ENCODE peak calls at places on chromosomes 5 and 9, in five cellular contexts. N, E, B, I and W are unnamed samples.

GRCh38 chr5:33091571-33092363 is 349.0 kb upstream of the TARS1 start:
- DNase-seq in E (no peak), I (no peak), B (no peak), N (no peak), W (no peak)

GRCh38 chr5:179270581-179271300 is 74.5 kb downstream of the ADAMTS2 start:
- DNase-seq in N (no peak), I (no peak), E (no peak), B (no peak), W (no peak)

GRCh38 chr5:13731229-13731628 is 213.3 kb downstream of the DNAH5 start:
- DNase-seq in I (no peak), N (no peak), B (no peak), E (no peak), W (no peak)

GRCh38 chr5:174204914-174205313 is 159.4 kb downstream of the NSG2 start:
- DNase-seq in I (peak; percentile 64), N (no peak), E (no peak), B (no peak), W (no peak)

GRCh38 chr5:6759401-6759800 is 46.2 kb downstream of the TENT4A start:
- DNase-seq in E (no peak), I (no peak), N (no peak), B (peak; percentile 66), W (no peak)

GRCh38 chr5:83576341-83576740 is 104.8 kb downstream of the VCAN start:
- DNase-seq in E (no peak), B (no peak), N (peak; percentile 39), I (no peak), W (no peak)

GRCh38 chr5:159786901-159787691 is 129.2 kb upstream of the ADRA1B start:
- DNase-seq in N (no peak), B (no peak), I (no peak), E (no peak), W (no peak)

GRCh38 chr5:148815578-148815977 is 10.8 kb upstream of the ADRB2 start:
- DNase-seq in E (no peak), I (no peak), N (no peak), B (no peak), W (no peak)

GRCh38 chr9:138115506-138115905 is 237.9 kb downstream of the CACNA1B start:
- DNase-seq in I (no peak), E (no peak), B (no peak), N (no peak), W (no peak)

GRCh38 chr5:123571927-123572326 is 60.0 kb downstream of the CSNK1G3 start:
- DNase-seq in N (no peak), I (no peak), B (no peak), E (no peak), W (no peak)

GRCh38 chr5:154646841-154647759 is 108.1 kb upstream of the LARP1 start:
- DNase-seq in I (peak; percentile 73), E (no peak), N (peak; percentile 19), B (peak; percentile 83), W (no peak)

GRCh38 chr5:159324097-159324760 is 6.1 kb downstream of the IL12B start:
- DNase-seq in N (no peak), I (no peak), E (no peak), B (no peak), W (no peak)

GRCh38 chr9:136119259-136120118 is 814 bp upstream of the TMEM250 start:
- DNase-seq in N (peak; percentile 52), I (no peak), B (peak; percentile 82), E (no peak), W (no peak)

GRCh38 chr5:132233811-132234683 is 6.4 kb upstream of the P4HA2 start:
- DNase-seq in E (no peak), N (no peak), I (no peak), B (no peak), W (no peak)

GRCh38 chr5:132756542-132756941 is 9.3 kb downstream of the CCNI2 start:
- DNase-seq in I (peak; percentile 32), E (no peak), N (no peak), B (no peak), W (no peak)

GRCh38 chr9:37034320-37034937 is 361 bp upstream of the PAX5 start:
- DNase-seq in B (no peak), N (no peak), I (peak; percentile 85), E (no peak), W (no peak)

GRCh38 chr5:45038366-45038987 is 229.7 kb downstream of the MRPS30 start:
- DNase-seq in I (no peak), E (peak; percentile 55), N (peak; percentile 48), B (peak; percentile 14), W (peak; percentile 42)

GRCh38 chr5:96629774-96630173 is 32.4 kb upstream of the CAST start:
- DNase-seq in N (peak; percentile 44), B (peak; percentile 7), I (no peak), E (peak; percentile 22), W (no peak)

GRCh38 chr9:123727332-123727731 is 202.6 kb downstream of the DENND1A start:
- DNase-seq in N (no peak), E (peak; percentile 4), B (no peak), I (no peak), W (no peak)

GRCh38 chr9:112744177-112744576 is 6.4 kb upstream of the SNX30 start:
- DNase-seq in E (no peak), N (no peak), I (no peak), B (no peak), W (no peak)

GRCh38 chr9:92611621-92612275 is 58.2 kb downstream of the IPPK start:
- DNase-seq in E (no peak), N (no peak), I (no peak), B (no peak), W (no peak)

GRCh38 chr9:134152022-134152448 is 12.3 kb downstream of the RNU6ATAC start:
- DNase-seq in B (no peak), E (no peak), N (no peak), I (no peak), W (no peak)

GRCh38 chr5:132058646-132059042 is 1.8 kb upstream of the IL3 start:
- DNase-seq in E (no peak), N (no peak), B (no peak), I (peak; percentile 30), W (no peak)

GRCh38 chr5:359301-359897 is 37.9 kb downstream of the AHRR start:
- DNase-seq in N (no peak), I (no peak), B (no peak), E (no peak), W (no peak)

GRCh38 chr9:111974092-111974681 is 77.6 kb downstream of the UGCG start:
- DNase-seq in N (peak; percentile 48), E (no peak), B (no peak), I (no peak), W (no peak)

GRCh38 chr5:8879248-8879647 is 666.6 kb downstream of the SEMA5A start:
- DNase-seq in E (no peak), N (no peak), I (no peak), B (no peak), W (no peak)

GRCh38 chr9:114504341-114505186 is 709 bp downstream of the WHRN start:
- DNase-seq in N (peak; percentile 42), B (no peak), I (peak; percentile 82), E (peak; percentile 18), W (no peak)

GRCh38 chr5:111735829-111736228 is 21.2 kb downstream of the NREP start:
- DNase-seq in I (no peak), N (no peak), B (no peak), E (no peak), W (no peak)

GRCh38 chr5:39699164-39699563 is 274.4 kb upstream of the DAB2 start:
- DNase-seq in I (no peak), B (no peak), E (no peak), N (no peak), W (no peak)

GRCh38 chr5:109281136-109281690 is 128.6 kb downstream of the PJA2 start:
- DNase-seq in B (no peak), E (no peak), N (no peak), I (no peak), W (no peak)
- H3K4me3 ChIP-seq in B (no peak overlapping the region), E (no peak overlapping the region), N (no peak overlapping the region), I (no peak overlapping the region), W (no peak overlapping the region)

GRCh38 chr5:68287976-68288755 is 72.6 kb downstream of the PIK3R1 start:
- DNase-seq in E (no peak), I (peak; percentile 76), N (peak; percentile 73), B (peak; percentile 88), W (no peak)

GRCh38 chr5:68287631-68287975 is 72.0 kb downstream of the PIK3R1 start:
- DNase-seq in B (no peak), E (no peak), I (no peak), N (no peak), W (no peak)

GRCh38 chr5:68285075-68285827 is 69.7 kb downstream of the PIK3R1 start:
- DNase-seq in I (no peak), B (peak; percentile 82), N (no peak), E (no peak), W (no peak)

GRCh38 chr5:68285857-68286611 is 70.5 kb downstream of the PIK3R1 start:
- DNase-seq in N (peak; percentile 69), I (no peak), E (peak; percentile 44), B (peak; percentile 40), W (peak; percentile 70)

DNA sequence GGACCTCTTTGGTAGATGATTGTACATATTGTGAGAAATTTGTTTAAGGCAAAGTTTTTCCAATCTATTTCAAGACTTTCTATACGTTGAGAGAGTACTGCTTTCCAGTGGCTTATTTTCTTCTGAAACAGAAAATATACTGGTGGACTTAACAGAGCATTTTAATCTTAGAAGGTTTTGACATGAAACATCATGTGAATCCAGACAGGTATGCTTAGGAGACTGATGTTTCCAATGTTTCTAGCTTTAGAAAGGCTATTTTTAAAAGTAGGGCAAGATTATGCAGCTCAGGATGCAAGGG is 71.0 kb downstream of the PIK3R1 start:
- DNase-seq in B (no peak), I (no peak), N (no peak), E (no peak), W (no peak)
- H3K9ac ChIP-seq in B (no peak overlapping the region), I (no peak overlapping the region), N (no peak overlapping the region), E (no peak overlapping the region), W (peak overlapping the region; percentile 4)

DNA sequence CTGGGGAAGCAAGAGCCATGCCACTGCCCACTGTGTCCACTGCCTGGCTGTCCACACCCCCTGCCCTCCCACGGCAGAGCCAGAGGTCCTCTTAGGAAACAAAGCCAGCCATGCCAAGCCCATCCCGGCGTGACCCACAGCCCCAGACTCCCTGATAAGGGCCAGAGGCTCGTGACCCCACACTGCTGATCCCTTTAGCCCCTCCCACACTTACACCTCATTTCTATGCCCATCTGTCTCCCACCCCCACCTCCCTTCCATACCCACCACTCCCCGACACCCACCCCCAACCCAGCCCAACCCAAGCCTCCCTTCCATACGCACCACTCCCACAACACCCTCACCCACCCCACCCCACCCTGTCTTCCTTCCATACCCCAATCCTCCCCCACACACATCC is 17.3 kb downstream of the PTGES start:
- DNase-seq in E (no peak), N (no peak), B (no peak), I (no peak), W (no peak)
- TF ChIP-seq POLR2AphosphoS5 in E (no peak), N (no peak), B (no peak), I (no peak), W (no peak)

DNA sequence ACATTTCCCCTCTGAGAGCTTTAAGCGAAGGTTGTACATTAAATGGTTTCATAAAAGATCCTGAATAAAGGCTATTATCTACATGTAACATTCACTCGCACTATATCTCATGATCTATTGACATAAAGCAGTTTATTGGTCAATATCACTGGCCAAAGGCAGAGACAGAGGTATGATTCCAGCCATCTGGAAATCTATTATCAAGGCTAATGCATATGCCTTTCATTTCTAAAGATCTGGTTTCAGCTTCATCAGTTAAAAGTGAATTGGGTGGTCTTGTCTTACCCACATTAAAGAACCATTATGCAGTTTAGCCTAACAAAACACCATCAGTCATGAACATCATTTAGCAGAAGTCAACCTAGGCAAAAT is 163.5 kb downstream of the ENC1 start:
- DNase-seq in N (no peak), E (no peak), I (no peak), B (no peak), W (no peak)
- H3K4me3 ChIP-seq in N (no peak overlapping the region), E (no peak overlapping the region), I (no peak overlapping the region), B (no peak overlapping the region), W (no peak overlapping the region)

GRCh38 chr9:624935-625505 is 216.5 kb upstream of the DMRT1 start:
- DNase-seq in E (no peak), N (peak; percentile 96), I (no peak), B (no peak), W (no peak)
- H3K9ac ChIP-seq in E (no peak overlapping the region), N (no peak overlapping the region), I (no peak overlapping the region), B (no peak overlapping the region), W (no peak overlapping the region)